ENCODE peak calls at places on chromosomes 4 and X, in nine cellular contexts. One of them, this sample, is unnamed.

GRCh38 chr4:147760176-147760575 is 28.3 kb downstream of the ARHGAP10 start:
- DNase-seq in body of pancreas: peak
- DNase-seq in non-pigmented ciliary epithelial cell: no peak
- DNase-seq in fibroblast of pulmonary artery: no peak
- DNase-seq in midbrain: no peak
- DNase-seq in AG04450: no peak
- DNase-seq in activated CD8-positive, alpha-beta memory T cell treated with anti-CD3 and anti-CD28 coated beads for 24 hours: no peak
- DNase-seq in MM.1S: no peak
- DNase-seq in putamen: no peak
- DNase-seq in this sample: peak

GRCh38 chrX:112197845-112198244 is 115.3 kb upstream of the TRPC5 start:
- DNase-seq in body of pancreas: no peak
- DNase-seq in non-pigmented ciliary epithelial cell: no peak
- DNase-seq in fibroblast of pulmonary artery: no peak
- DNase-seq in midbrain: no peak
- DNase-seq in AG04450: no peak
- DNase-seq in activated CD8-positive, alpha-beta memory T cell treated with anti-CD3 and anti-CD28 coated beads for 24 hours: no peak
- DNase-seq in MM.1S: no peak
- DNase-seq in putamen: no peak
- DNase-seq in this sample: no peak

GRCh38 chr4:150078996-150079581 is 844 bp downstream of the DCLK2 start:
- DNase-seq in body of pancreas: peak
- DNase-seq in non-pigmented ciliary epithelial cell: no peak
- DNase-seq in fibroblast of pulmonary artery: no peak
- DNase-seq in midbrain: no peak
- DNase-seq in AG04450: no peak
- DNase-seq in activated CD8-positive, alpha-beta memory T cell treated with anti-CD3 and anti-CD28 coated beads for 24 hours: peak
- DNase-seq in MM.1S: peak
- DNase-seq in putamen: no peak
- DNase-seq in this sample: peak

GRCh38 chr4:10032625-10033024 is 11.3 kb upstream of the SLC2A9 start:
- DNase-seq in body of pancreas: peak
- DNase-seq in non-pigmented ciliary epithelial cell: peak
- DNase-seq in fibroblast of pulmonary artery: peak
- DNase-seq in midbrain: no peak
- DNase-seq in AG04450: no peak
- DNase-seq in activated CD8-positive, alpha-beta memory T cell treated with anti-CD3 and anti-CD28 coated beads for 24 hours: no peak
- DNase-seq in MM.1S: no peak
- DNase-seq in putamen: no peak
- DNase-seq in this sample: peak

GRCh38 chr4:2497324-2497723 is 28.4 kb downstream of the RNF4 start:
- DNase-seq in body of pancreas: no peak
- DNase-seq in non-pigmented ciliary epithelial cell: no peak
- DNase-seq in fibroblast of pulmonary artery: no peak
- DNase-seq in midbrain: no peak
- DNase-seq in AG04450: no peak
- DNase-seq in activated CD8-positive, alpha-beta memory T cell treated with anti-CD3 and anti-CD28 coated beads for 24 hours: no peak
- DNase-seq in MM.1S: no peak
- DNase-seq in putamen: no peak
- DNase-seq in this sample: no peak

GRCh38 chr4:53645108-53645507 is 53.8 kb upstream of the LNX1 start:
- DNase-seq in body of pancreas: peak
- DNase-seq in non-pigmented ciliary epithelial cell: no peak
- DNase-seq in fibroblast of pulmonary artery: no peak
- DNase-seq in midbrain: no peak
- DNase-seq in AG04450: no peak
- DNase-seq in activated CD8-positive, alpha-beta memory T cell treated with anti-CD3 and anti-CD28 coated beads for 24 hours: no peak
- DNase-seq in MM.1S: no peak
- DNase-seq in putamen: no peak
- DNase-seq in this sample: no peak

GRCh38 chr4:172596206-172596605 is 572.4 kb upstream of the GALNT7 start:
- DNase-seq in body of pancreas: no peak
- DNase-seq in non-pigmented ciliary epithelial cell: no peak
- DNase-seq in fibroblast of pulmonary artery: no peak
- DNase-seq in midbrain: no peak
- DNase-seq in AG04450: no peak
- DNase-seq in activated CD8-positive, alpha-beta memory T cell treated with anti-CD3 and anti-CD28 coated beads for 24 hours: no peak
- DNase-seq in MM.1S: no peak
- DNase-seq in putamen: no peak
- DNase-seq in this sample: no peak

GRCh38 chr4:124696182-124696581 is 16.4 kb downstream of the ANKRD50 start:
- DNase-seq in body of pancreas: no peak
- DNase-seq in non-pigmented ciliary epithelial cell: no peak
- DNase-seq in fibroblast of pulmonary artery: no peak
- DNase-seq in midbrain: no peak
- DNase-seq in AG04450: no peak
- DNase-seq in activated CD8-positive, alpha-beta memory T cell treated with anti-CD3 and anti-CD28 coated beads for 24 hours: no peak
- DNase-seq in MM.1S: no peak
- DNase-seq in putamen: no peak
- DNase-seq in this sample: no peak

GRCh38 chr4:19739101-19739651 is 512.5 kb upstream of the SLIT2 start:
- DNase-seq in body of pancreas: no peak
- DNase-seq in non-pigmented ciliary epithelial cell: peak
- DNase-seq in fibroblast of pulmonary artery: peak
- DNase-seq in midbrain: no peak
- DNase-seq in AG04450: peak
- DNase-seq in activated CD8-positive, alpha-beta memory T cell treated with anti-CD3 and anti-CD28 coated beads for 24 hours: no peak
- DNase-seq in MM.1S: no peak
- DNase-seq in putamen: no peak
- DNase-seq in this sample: peak

GRCh38 chrX:73965833-73966232 is 338.1 kb upstream of the ZCCHC13 start:
- DNase-seq in body of pancreas: no peak
- DNase-seq in non-pigmented ciliary epithelial cell: no peak
- DNase-seq in fibroblast of pulmonary artery: no peak
- DNase-seq in midbrain: no peak
- DNase-seq in AG04450: no peak
- DNase-seq in activated CD8-positive, alpha-beta memory T cell treated with anti-CD3 and anti-CD28 coated beads for 24 hours: no peak
- DNase-seq in MM.1S: no peak
- DNase-seq in putamen: no peak
- DNase-seq in this sample: no peak

GRCh38 chr4:172785623-172786022 is 383.0 kb upstream of the GALNT7 start:
- DNase-seq in body of pancreas: no peak
- DNase-seq in non-pigmented ciliary epithelial cell: no peak
- DNase-seq in fibroblast of pulmonary artery: no peak
- DNase-seq in midbrain: no peak
- DNase-seq in AG04450: no peak
- DNase-seq in activated CD8-positive, alpha-beta memory T cell treated with anti-CD3 and anti-CD28 coated beads for 24 hours: no peak
- DNase-seq in MM.1S: no peak
- DNase-seq in putamen: no peak
- DNase-seq in this sample: no peak

GRCh38 chrX:16997313-16997712 is 50.9 kb downstream of the REPS2 start:
- DNase-seq in body of pancreas: peak
- DNase-seq in non-pigmented ciliary epithelial cell: no peak
- DNase-seq in fibroblast of pulmonary artery: no peak
- DNase-seq in midbrain: no peak
- DNase-seq in AG04450: no peak
- DNase-seq in activated CD8-positive, alpha-beta memory T cell treated with anti-CD3 and anti-CD28 coated beads for 24 hours: no peak
- DNase-seq in MM.1S: no peak
- DNase-seq in putamen: no peak
- DNase-seq in this sample: no peak

GRCh38 chr4:76053730-76054129 is 17.9 kb upstream of the CXCL11 start:
- DNase-seq in body of pancreas: peak
- DNase-seq in non-pigmented ciliary epithelial cell: no peak
- DNase-seq in fibroblast of pulmonary artery: peak
- DNase-seq in midbrain: no peak
- DNase-seq in AG04450: no peak
- DNase-seq in activated CD8-positive, alpha-beta memory T cell treated with anti-CD3 and anti-CD28 coated beads for 24 hours: no peak
- DNase-seq in MM.1S: no peak
- DNase-seq in putamen: no peak
- DNase-seq in this sample: no peak

GRCh38 chrX:12360389-12360788 is 222.1 kb downstream of the FRMPD4 start:
- DNase-seq in body of pancreas: no peak
- DNase-seq in non-pigmented ciliary epithelial cell: peak
- DNase-seq in fibroblast of pulmonary artery: peak
- DNase-seq in midbrain: no peak
- DNase-seq in AG04450: peak
- DNase-seq in activated CD8-positive, alpha-beta memory T cell treated with anti-CD3 and anti-CD28 coated beads for 24 hours: no peak
- DNase-seq in MM.1S: no peak
- DNase-seq in putamen: no peak
- DNase-seq in this sample: no peak

GRCh38 chrX:151929131-151929530 is 16.4 kb downstream of the MAGEA4 start:
- DNase-seq in body of pancreas: no peak
- DNase-seq in non-pigmented ciliary epithelial cell: no peak
- DNase-seq in fibroblast of pulmonary artery: peak
- DNase-seq in midbrain: no peak
- DNase-seq in AG04450: no peak
- DNase-seq in activated CD8-positive, alpha-beta memory T cell treated with anti-CD3 and anti-CD28 coated beads for 24 hours: no peak
- DNase-seq in MM.1S: no peak
- DNase-seq in putamen: no peak
- DNase-seq in this sample: no peak

GRCh38 chr4:8906991-8907595 is 35.5 kb upstream of the HMX1 start:
- DNase-seq in body of pancreas: no peak
- DNase-seq in non-pigmented ciliary epithelial cell: no peak
- DNase-seq in fibroblast of pulmonary artery: no peak
- DNase-seq in midbrain: no peak
- DNase-seq in AG04450: no peak
- DNase-seq in activated CD8-positive, alpha-beta memory T cell treated with anti-CD3 and anti-CD28 coated beads for 24 hours: no peak
- DNase-seq in MM.1S: no peak
- DNase-seq in putamen: no peak
- DNase-seq in this sample: no peak

GRCh38 chr4:88012652-88013051 is 5.2 kb downstream of the PKD2 start:
- DNase-seq in body of pancreas: no peak
- DNase-seq in non-pigmented ciliary epithelial cell: no peak
- DNase-seq in fibroblast of pulmonary artery: no peak
- DNase-seq in midbrain: no peak
- DNase-seq in AG04450: no peak
- DNase-seq in activated CD8-positive, alpha-beta memory T cell treated with anti-CD3 and anti-CD28 coated beads for 24 hours: no peak
- DNase-seq in MM.1S: no peak
- DNase-seq in putamen: no peak
- DNase-seq in this sample: no peak

GRCh38 chrX:10884246-10884645 is 226.9 kb upstream of the HCCS start:
- DNase-seq in body of pancreas: no peak
- DNase-seq in non-pigmented ciliary epithelial cell: no peak
- DNase-seq in fibroblast of pulmonary artery: peak
- DNase-seq in midbrain: no peak
- DNase-seq in AG04450: no peak
- DNase-seq in activated CD8-positive, alpha-beta memory T cell treated with anti-CD3 and anti-CD28 coated beads for 24 hours: no peak
- DNase-seq in MM.1S: no peak
- DNase-seq in putamen: no peak
- DNase-seq in this sample: no peak

GRCh38 chr4:40363382-40363920 is 28.3 kb downstream of the CHRNA9 start:
- DNase-seq in body of pancreas: peak
- DNase-seq in non-pigmented ciliary epithelial cell: no peak
- DNase-seq in fibroblast of pulmonary artery: no peak
- DNase-seq in midbrain: no peak
- DNase-seq in AG04450: no peak
- DNase-seq in activated CD8-positive, alpha-beta memory T cell treated with anti-CD3 and anti-CD28 coated beads for 24 hours: no peak
- DNase-seq in MM.1S: no peak
- DNase-seq in putamen: no peak
- DNase-seq in this sample: peak

GRCh38 chr4:112140536-112140935 is 4.7 kb upstream of the FAM241A start:
- DNase-seq in body of pancreas: no peak
- DNase-seq in non-pigmented ciliary epithelial cell: no peak
- DNase-seq in fibroblast of pulmonary artery: peak
- DNase-seq in midbrain: no peak
- DNase-seq in AG04450: no peak
- DNase-seq in activated CD8-positive, alpha-beta memory T cell treated with anti-CD3 and anti-CD28 coated beads for 24 hours: no peak
- DNase-seq in MM.1S: no peak
- DNase-seq in putamen: no peak
- DNase-seq in this sample: no peak

GRCh38 chrX:119398587-119398973 is 556 bp upstream of the SLC25A43 start:
- DNase-seq in body of pancreas: no peak
- DNase-seq in non-pigmented ciliary epithelial cell: no peak
- DNase-seq in fibroblast of pulmonary artery: peak
- DNase-seq in midbrain: no peak
- DNase-seq in AG04450: no peak
- DNase-seq in activated CD8-positive, alpha-beta memory T cell treated with anti-CD3 and anti-CD28 coated beads for 24 hours: peak
- DNase-seq in MM.1S: no peak
- DNase-seq in putamen: no peak
- DNase-seq in this sample: no peak

GRCh38 chr4:59553063-59553738 is 1646.9 kb upstream of the ADGRL3 start:
- DNase-seq in body of pancreas: no peak
- DNase-seq in non-pigmented ciliary epithelial cell: peak
- DNase-seq in fibroblast of pulmonary artery: peak
- DNase-seq in midbrain: no peak
- DNase-seq in AG04450: no peak
- DNase-seq in activated CD8-positive, alpha-beta memory T cell treated with anti-CD3 and anti-CD28 coated beads for 24 hours: no peak
- DNase-seq in MM.1S: peak
- DNase-seq in putamen: no peak
- DNase-seq in this sample: peak

GRCh38 chr4:109979932-109980717 is 67.4 kb downstream of the EGF start:
- DNase-seq in body of pancreas: no peak
- DNase-seq in non-pigmented ciliary epithelial cell: peak
- DNase-seq in fibroblast of pulmonary artery: peak
- DNase-seq in midbrain: no peak
- DNase-seq in AG04450: peak
- DNase-seq in activated CD8-positive, alpha-beta memory T cell treated with anti-CD3 and anti-CD28 coated beads for 24 hours: no peak
- DNase-seq in MM.1S: no peak
- DNase-seq in putamen: no peak
- DNase-seq in this sample: no peak

GRCh38 chr4:40998680-40999358 is 215.5 kb downstream of the APBB2 start:
- DNase-seq in body of pancreas: no peak
- DNase-seq in non-pigmented ciliary epithelial cell: no peak
- DNase-seq in fibroblast of pulmonary artery: peak
- DNase-seq in midbrain: no peak
- DNase-seq in AG04450: no peak
- DNase-seq in activated CD8-positive, alpha-beta memory T cell treated with anti-CD3 and anti-CD28 coated beads for 24 hours: no peak
- DNase-seq in MM.1S: no peak
- DNase-seq in putamen: no peak
- DNase-seq in this sample: no peak

GRCh38 chrX:154458954-154459829 is 1.1 kb downstream of the PLXNA3 start:
- DNase-seq in body of pancreas: peak
- DNase-seq in non-pigmented ciliary epithelial cell: no peak
- DNase-seq in fibroblast of pulmonary artery: no peak
- DNase-seq in midbrain: peak
- DNase-seq in AG04450: no peak
- DNase-seq in activated CD8-positive, alpha-beta memory T cell treated with anti-CD3 and anti-CD28 coated beads for 24 hours: peak
- DNase-seq in MM.1S: peak
- DNase-seq in putamen: no peak
- DNase-seq in this sample: no peak